ENCODE peak calls at places on chromosomes 11 and 22, in five cellular contexts. L is endothelial cell of umbilical vein, S is adrenal gland, Y is GM23338, G is colonic mucosa. W is an unnamed sample. For H3K4me1, the result is how much of the 10 kb centered on the place peaks cover.

GRCh38 chr11:12446863-12447262 is 69.5 kb downstream of the PARVA start:
- DNase-seq in L (no peak), S (no peak), Y (no peak), G (no peak), W (no peak)

GRCh38 chr11:11155962-11156815 is 196.9 kb downstream of the CSNK2A3 start:
- DNase-seq in L (no peak), S (no peak), Y (peak), G (no peak), W (no peak)

GRCh38 chr11:130825621-130826020 is 90.7 kb downstream of the SNX19 start:
- DNase-seq in L (no peak), S (no peak), Y (no peak), G (no peak), W (peak)

GRCh38 chr11:12800032-12800671 is 125.9 kb downstream of the TEAD1 start:
- DNase-seq in L (peak), S (no peak), Y (peak), G (peak), W (peak)

GRCh38 chr11:131776211-131776610 is 405.8 kb downstream of the NTM start:
- DNase-seq in L (no peak), S (no peak), Y (no peak), G (no peak), W (no peak)

GRCh38 chr11:131464024-131464423 is 93.6 kb downstream of the NTM start:
- DNase-seq in L (no peak), S (no peak), Y (no peak), G (no peak), W (no peak)

GRCh38 chr11:68038226-68038717 is 553 bp upstream of the TCIRG1 start:
- DNase-seq in L (peak), S (peak), Y (no peak), G (no peak), W (no peak)

GRCh38 chr11:28679795-28680194 is 571.6 kb downstream of the METTL15 start:
- DNase-seq in L (no peak), S (peak), Y (no peak), G (no peak), W (peak)

GRCh38 chr22:17918840-17919239 is 105.5 kb downstream of the MICAL3 start:
- DNase-seq in L (no peak), S (no peak), Y (no peak), G (no peak), W (no peak)

DNA sequence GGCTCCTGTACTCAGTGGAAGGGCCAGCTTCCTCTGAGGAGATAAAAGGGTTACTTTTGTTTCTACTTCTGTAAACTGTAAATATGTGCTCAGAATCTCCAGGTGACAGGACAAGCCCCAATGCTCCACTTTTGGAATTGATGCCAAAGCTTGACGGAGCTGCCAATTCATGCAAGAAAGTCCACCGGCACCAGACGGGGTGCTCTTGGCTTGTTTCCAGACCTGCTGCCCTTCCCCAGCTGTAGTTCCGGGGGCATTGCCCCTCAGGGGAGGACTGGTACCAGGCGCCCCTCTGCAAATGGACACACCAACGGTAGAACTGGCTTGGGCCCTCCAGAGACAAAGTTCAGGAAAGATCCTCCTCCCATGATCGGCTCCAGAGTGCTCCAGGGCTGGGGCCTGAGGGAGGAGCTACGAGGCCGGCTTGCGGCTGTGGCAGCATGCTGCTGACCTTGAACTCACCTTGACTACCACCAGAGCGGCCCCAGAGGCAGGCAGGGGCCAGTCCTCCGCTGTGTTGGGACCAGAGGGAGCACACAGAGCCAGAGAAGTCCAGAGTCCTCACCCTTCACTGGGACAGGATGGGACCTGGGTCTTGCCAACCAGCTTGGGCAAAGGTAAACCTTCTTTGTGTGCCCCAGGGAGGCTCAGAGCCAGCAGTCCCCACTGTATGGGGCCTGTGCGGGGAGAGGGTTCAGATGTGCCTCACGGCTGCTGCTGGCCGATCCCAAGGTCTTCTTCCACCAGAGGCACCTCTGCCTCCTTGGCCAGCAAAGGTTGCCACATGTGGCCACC is 17.8 kb upstream of the OAF start:
- DNase-seq in L (no peak), S (no peak), Y (no peak), G (no peak), W (no peak)
- H3K4me1 ChIP-seq in L (under half), S (under half), Y (under half), G (under half), W (under half)

GRCh38 chr11:47998345-47998732 is 18.0 kb downstream of the PTPRJ start:
- DNase-seq in L (no peak), S (no peak), Y (no peak), G (no peak), W (no peak)
- H3K4me1 ChIP-seq in L (under half), S (under half), Y (under half), G (under half), W (under half)

DNA sequence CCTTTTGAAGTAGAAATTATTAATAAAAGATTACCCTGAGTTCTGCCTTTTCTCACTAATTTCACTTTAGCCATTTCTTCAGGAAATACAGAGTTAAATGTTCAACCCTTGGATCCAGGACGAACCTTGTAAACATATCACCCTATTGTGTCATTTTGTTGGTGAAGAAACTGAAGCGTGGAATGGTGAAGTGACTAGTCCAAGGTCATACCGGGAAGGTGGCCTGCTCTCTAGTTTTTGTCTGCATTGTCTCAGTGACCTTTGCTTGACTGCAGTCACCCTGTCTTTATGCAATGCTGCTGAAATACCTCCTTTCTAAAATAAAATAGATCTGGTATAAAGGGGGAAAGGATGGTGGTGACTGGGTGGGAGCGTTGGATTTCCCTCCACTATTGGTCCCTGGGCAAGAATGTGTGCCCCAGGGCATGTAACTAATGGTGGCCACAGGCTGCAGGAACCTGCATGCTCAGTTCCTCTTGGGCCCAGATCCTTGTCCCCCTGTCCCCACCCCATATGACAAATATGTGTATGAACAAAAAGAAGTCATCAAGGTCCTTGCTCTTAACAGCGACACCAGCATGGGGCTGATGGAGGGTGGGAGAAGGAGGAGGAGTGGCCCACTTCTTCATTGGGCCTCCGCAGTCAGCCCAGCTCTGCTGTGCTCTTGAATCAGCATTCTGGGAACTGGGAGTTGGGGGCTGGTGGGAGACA is 977 bp upstream of the SORL1-AS1 start:
- DNase-seq in L (no peak), S (no peak), Y (no peak), G (no peak), W (no peak)
- H3K4me1 ChIP-seq in L (under half), S (under half), Y (half or more), G (under half), W (under half)

DNA sequence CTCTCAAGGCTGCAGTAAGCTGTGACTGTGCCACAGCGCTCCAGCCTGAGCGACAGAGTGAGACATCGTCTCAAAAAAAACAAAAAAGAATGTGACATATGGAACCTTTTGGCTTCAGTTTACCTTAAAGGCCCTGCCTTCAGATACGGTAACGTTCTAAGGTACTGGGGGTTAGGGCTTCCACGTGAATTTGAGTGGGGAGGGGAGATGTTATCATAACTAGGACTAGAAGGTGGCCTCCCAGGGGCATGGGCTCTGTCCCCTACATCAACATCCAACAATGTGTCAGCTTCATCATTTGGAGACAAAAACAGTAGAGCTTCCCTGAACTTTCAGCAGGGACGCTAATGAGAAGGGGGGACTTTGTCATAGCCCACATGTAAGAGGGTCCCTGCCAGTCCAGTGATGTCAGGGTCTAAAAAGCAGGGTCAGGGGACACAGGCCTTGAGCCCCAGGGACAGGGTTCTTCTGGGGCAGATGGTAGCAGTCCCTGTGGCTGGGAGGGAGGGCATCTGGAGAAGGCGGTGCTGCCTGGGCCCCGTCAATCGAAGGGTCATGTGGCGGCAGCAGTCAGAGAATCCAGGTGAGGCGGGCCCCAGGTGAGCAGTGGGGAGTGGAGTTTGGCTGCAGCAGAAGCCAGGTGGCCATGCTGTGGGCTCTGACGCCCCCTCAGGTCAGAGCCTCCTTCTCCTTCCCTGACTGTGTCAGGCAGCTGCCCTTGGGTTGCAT is 79.8 kb downstream of the BCR start:
- DNase-seq in L (no peak), S (no peak), Y (peak), G (no peak), W (no peak)
- H3K4me1 ChIP-seq in L (under half), S (under half), Y (under half), G (under half), W (under half)